ENCODE peak calls at places on chromosome X, in four cellular contexts. P, V, U and S are unnamed samples.

GRCh38 chrX:9562851-9563250 is 98.0 kb downstream of the TBL1X start:
- DNase-seq in U (no peak), P (no peak), V (peak), S (no peak)

GRCh38 chrX:114049063-114049462 is 534.8 kb upstream of the HTR2C start:
- DNase-seq in U (no peak), V (no peak), P (no peak), S (no peak)

GRCh38 chrX:101210630-101211029 is 9.0 kb upstream of the DRP2 start:
- DNase-seq in U (no peak), V (no peak), P (no peak), S (no peak)

GRCh38 chrX:25020391-25021131 is 4.8 kb upstream of the ARX start:
- DNase-seq in P (no peak), U (no peak), V (peak), S (peak)

GRCh38 chrX:41010188-41010846 is 74.9 kb upstream of the USP9X start:
- DNase-seq in V (peak), P (peak), U (peak), S (peak)

GRCh38 chrX:117508021-117508420 is 608.6 kb downstream of the KLHL13 start:
- DNase-seq in P (no peak), U (no peak), V (no peak), S (no peak)

GRCh38 chrX:31366076-31366475 is 294.2 kb upstream of the FTHL17 start:
- DNase-seq in P (no peak), U (no peak), V (no peak), S (no peak)

GRCh38 chrX:21398424-21398823 is 24.2 kb downstream of the CNKSR2 start:
- DNase-seq in U (peak), V (no peak), P (no peak), S (no peak)

GRCh38 chrX:42771836-42772335 is 6.1 kb downstream of the PPP1R2C start:
- DNase-seq in P (no peak), U (no peak), V (no peak), S (no peak)

GRCh38 chrX:155216940-155217450 is 735 bp downstream of the VBP1 start:
- DNase-seq in U (no peak), P (no peak), V (no peak), S (peak)

GRCh38 chrX:53374222-53374820 is 48.1 kb downstream of the SMC1A start:
- DNase-seq in P (no peak), V (peak), U (no peak), S (no peak)